ENCODE peak calls at places on chromosomes 16 and 17, in five cellular contexts. G is IMR-90, H is fibroblast of lung, Z is mammary epithelial cell, Y is H9. P is an unnamed sample.
A peak's percentile ranks its signal among the peaks of the same experiment; 100 is the strongest.

GRCh38 chr17:80261159-80261894 is 675 bp downstream of the RNF213 start:
- DNase-seq in Y (peak; percentile 95), G (peak; percentile 32), Z (peak; percentile 57), H (peak; percentile 57), P (peak; percentile 76)

GRCh38 chr16:84054916-84055315 is 12.3 kb upstream of the SLC38A8 start:
- DNase-seq in H (no peak), G (no peak), Y (peak; percentile 76), Z (no peak), P (no peak)

GRCh38 chr17:59846391-59847165 is 46.2 kb downstream of the TUBD1 start:
- DNase-seq in Z (peak; percentile 95), H (peak; percentile 86), G (peak; percentile 94), Y (peak; percentile 48), P (peak; percentile 84)

GRCh38 chr17:2346475-2346874 is 9.2 kb downstream of the SGSM2 start:
- DNase-seq in Z (no peak), Y (no peak), H (no peak), G (no peak), P (no peak)

GRCh38 chr16:83967838-83968482 is at the start of gene NECAB2:
- DNase-seq in Z (no peak), H (no peak), G (peak; percentile 8), Y (no peak), P (peak; percentile 73)

GRCh38 chr17:77110006-77110374 is 30.8 kb upstream of the SEC14L1 start:
- DNase-seq in G (peak; percentile 28), H (no peak), Z (no peak), Y (no peak), P (peak; percentile 43)

GRCh38 chr16:71441348-71441781 is 489 bp downstream of the TLE7 start:
- DNase-seq in G (no peak), Z (no peak), Y (peak; percentile 77), H (no peak), P (no peak)

GRCh38 chr16:71230122-71230845 is at the start of gene HYDIN:
- DNase-seq in H (peak; percentile 37), G (peak; percentile 30), Y (peak; percentile 95), Z (peak; percentile 71), P (peak; percentile 63)

GRCh38 chr17:75950850-75951554 is 10.2 kb upstream of the FBF1 start:
- DNase-seq in H (peak; percentile 20), Y (no peak), G (peak; percentile 18), Z (no peak), P (peak; percentile 30)

GRCh38 chr16:19210968-19211367 is 42.9 kb downstream of the SYT17 start:
- DNase-seq in Y (no peak), G (no peak), H (no peak), Z (no peak), P (no peak)

GRCh38 chr17:14289162-14289561 is 11.7 kb upstream of the HS3ST3B1 start:
- DNase-seq in G (no peak), H (no peak), Z (no peak), Y (peak; percentile 8), P (no peak)

GRCh38 chr16:17470002-17470870 is 524 bp downstream of the XYLT1 start:
- DNase-seq in Z (peak; percentile 4), Y (no peak), H (no peak), G (no peak), P (peak; percentile 65)

GRCh38 chr16:3519581-3519980 is 18.8 kb downstream of the CLUAP1 start:
- DNase-seq in G (no peak), Y (no peak), Z (no peak), H (no peak), P (peak; percentile 32)

GRCh38 chr16:79182618-79183017 is 417.9 kb downstream of the MAF start:
- DNase-seq in Y (no peak), Z (no peak), G (no peak), H (peak; percentile 62), P (peak; percentile 41)

GRCh38 chr16:61993076-61993475 is 43.2 kb downstream of the CDH8 start:
- DNase-seq in G (no peak), H (no peak), Z (no peak), Y (no peak), P (no peak)

GRCh38 chr17:32445976-32446375 is 1.7 kb downstream of the PSMD11 start:
- DNase-seq in Z (no peak), Y (no peak), G (peak; percentile 57), H (peak; percentile 21), P (peak; percentile 50)

DNA sequence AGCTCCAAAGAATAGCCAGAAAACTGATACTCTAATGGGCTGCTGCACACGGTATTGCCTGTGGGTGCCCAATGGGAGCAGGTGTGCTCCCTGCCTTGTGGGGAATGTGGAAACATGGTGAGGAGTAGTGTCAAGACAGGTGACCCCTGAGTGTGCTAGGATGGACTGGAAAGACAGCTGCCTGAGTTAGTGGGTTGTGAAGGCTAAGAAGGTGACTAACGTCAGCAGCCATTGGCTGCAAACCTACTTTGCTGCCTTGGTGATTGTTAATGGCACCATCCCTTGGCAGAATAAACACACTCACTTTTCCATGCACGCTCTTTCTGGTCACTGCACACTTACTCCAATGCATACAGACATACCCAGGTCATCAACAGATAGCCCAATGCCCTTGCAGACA is 81.8 kb downstream of the AIPL1 start:
- DNase-seq in G (no peak), H (no peak), Z (no peak), Y (no peak), P (no peak)
- H3K4me1 ChIP-seq in G (no peaks in the 10 kb centered on the region), H (no peaks in the 10 kb centered on the region), Z (no peaks in the 10 kb centered on the region), Y (no peaks in the 10 kb centered on the region), P (no peaks in the 10 kb centered on the region)

DNA sequence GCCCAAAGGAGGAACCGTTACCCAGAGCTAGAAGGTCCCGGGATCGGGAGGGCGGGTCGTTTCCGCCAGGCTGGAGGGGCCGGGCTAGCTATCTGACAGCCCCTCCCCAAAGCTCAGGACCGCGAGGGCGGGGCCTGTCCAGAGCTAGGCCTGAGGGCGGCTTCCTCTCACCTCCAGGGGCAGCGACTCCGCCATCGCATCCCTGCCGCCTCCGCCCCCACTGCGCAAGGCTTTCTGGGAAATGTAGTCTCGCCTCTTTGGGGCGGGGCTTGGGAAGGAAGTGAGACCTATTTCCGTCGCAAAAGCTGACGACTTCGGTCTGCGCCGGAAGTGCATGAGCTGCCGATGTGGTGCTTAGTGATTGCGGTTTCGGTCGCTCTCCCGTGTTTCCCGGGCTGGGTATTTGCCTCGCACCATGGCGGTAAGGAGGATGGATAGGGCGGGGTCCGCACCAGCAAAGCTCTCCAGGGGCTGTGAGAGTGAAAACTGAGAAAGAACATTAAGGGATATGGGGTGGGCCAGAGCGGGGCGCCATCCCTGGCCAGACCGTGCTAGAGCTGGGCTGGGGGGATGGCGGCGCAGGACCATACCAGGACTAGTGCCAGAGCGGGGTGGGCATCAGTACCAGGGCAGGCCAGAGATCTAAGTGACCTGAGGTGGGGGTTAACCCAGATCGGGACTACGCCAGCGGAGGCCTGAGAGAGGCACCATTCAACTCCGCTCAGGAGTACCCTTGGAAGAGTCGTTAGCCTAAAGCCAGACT is at the start of gene TMEM208:
- DNase-seq in H (peak; percentile 98), Y (peak; percentile 99), G (peak; percentile 98), Z (peak; percentile 98), P (peak; percentile 99)
- H2AFZ ChIP-seq in H (peak within 1 kb of the TSS; percentile 89), Y (no peak within 1 kb of the TSS), G (peak within 1 kb of the TSS; percentile 97), Z (peak within 1 kb of the TSS; percentile 92), P (peak within 1 kb of the TSS; percentile 84)

GRCh38 chr16:65061263-65061662 is 60.6 kb downstream of the CDH11 start:
- DNase-seq in G (no peak), H (no peak), Y (no peak), Z (no peak), P (no peak)
- H4K20me1 ChIP-seq in G (peaks cover 74% of the 10 kb centered on the region), H (no peaks in the 10 kb centered on the region), Y (no peaks in the 10 kb centered on the region), Z (no peaks in the 10 kb centered on the region), P (peaks cover 4% of the 10 kb centered on the region)

GRCh38 chr16:56982695-56983094 is 6.7 kb upstream of the NLRC5 start:
- DNase-seq in H (no peak), Z (no peak), Y (no peak), G (no peak), P (no peak)

GRCh38 chr16:56983211-56983751 is 6.1 kb upstream of the NLRC5 start:
- DNase-seq in H (no peak), G (no peak), Z (no peak), Y (no peak), P (no peak)

GRCh38 chr16:56980203-56980535 is 9.2 kb upstream of the NLRC5 start:
- DNase-seq in Z (no peak), G (no peak), Y (no peak), H (no peak), P (no peak)

GRCh38 chr16:56980792-56981724 is 8.3 kb upstream of the NLRC5 start:
- DNase-seq in G (no peak), H (no peak), Y (no peak), Z (no peak), P (no peak)

DNA sequence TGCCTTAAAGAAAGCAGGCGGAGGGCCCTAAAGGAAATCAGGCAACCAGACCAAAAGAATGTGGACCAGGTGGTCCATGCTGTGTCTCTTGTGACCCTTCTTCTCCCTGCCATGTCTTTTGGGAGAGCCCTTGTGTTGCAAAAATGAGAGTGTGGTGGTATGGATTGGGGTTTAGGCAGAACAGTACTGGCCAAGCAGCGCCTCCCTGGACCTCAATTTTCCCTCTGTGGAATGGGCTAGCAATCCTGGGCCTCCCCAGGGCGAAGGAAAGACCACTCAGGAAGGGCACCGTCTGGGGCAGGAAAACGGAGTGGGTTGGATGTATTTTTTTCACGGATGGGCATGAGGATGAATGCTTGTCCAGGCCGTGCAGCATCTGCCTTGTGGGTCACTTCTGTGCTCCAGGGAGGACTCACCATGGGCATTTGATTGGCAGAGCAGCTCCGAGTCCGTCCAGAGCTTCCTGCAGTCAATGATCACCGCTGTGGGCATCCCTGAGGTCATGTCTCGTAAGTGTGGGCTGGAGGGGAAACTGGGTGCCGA is 7.6 kb upstream of the NLRC5 start:
- DNase-seq in G (no peak), H (no peak), Z (no peak), Y (no peak), P (no peak)
- H3K4me1 ChIP-seq in G (peaks cover 5% of the 10 kb centered on the region), H (peaks cover 9% of the 10 kb centered on the region), Z (peaks cover 14% of the 10 kb centered on the region), Y (no peaks in the 10 kb centered on the region), P (peaks cover 19% of the 10 kb centered on the region)

DNA sequence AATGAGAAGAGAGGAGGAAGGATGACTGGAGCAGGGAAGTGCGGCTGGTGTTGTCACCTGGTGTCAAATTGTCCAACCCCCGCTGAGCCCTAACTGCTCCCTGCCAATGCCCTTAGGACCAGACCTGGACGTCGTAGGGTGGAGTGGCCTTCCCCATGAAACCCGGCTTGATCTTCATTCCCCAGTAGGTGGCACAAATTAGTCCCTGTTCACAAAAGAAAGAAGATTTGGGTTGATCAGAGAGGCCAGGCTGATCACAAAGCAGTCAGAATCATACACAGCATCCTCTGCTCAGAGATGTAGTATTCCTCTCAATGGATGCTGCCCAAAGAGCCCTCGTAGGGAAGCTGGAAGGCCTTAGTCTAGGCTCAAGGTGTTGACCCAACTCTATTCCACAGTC is 60.2 kb downstream of the ACSM1 start:
- DNase-seq in Y (no peak), G (no peak), Z (no peak), H (no peak), P (no peak)
- H2AFZ ChIP-seq in Y (no peak overlapping the region), G (no peak overlapping the region), Z (no peak overlapping the region), H (no peak overlapping the region), P (no peak overlapping the region)

P was measured in GM23248.